ENCODE peak calls at places on chromosomes 3 and 15, in seven cellular contexts. One of them, this sample, is unnamed.

GRCh38 chr3:174198199-174198598 is 660.9 kb upstream of the NAALADL2 start:
- DNase-seq in GM12892: no peak
- DNase-seq in neural progenitor cell: no peak
- DNase-seq in astrocyte of the hippocampus: no peak
- DNase-seq in C1 segment of cervical spinal cord: no peak
- DNase-seq in testis: no peak
- DNase-seq in amniotic stem cell: no peak
- DNase-seq in this sample: no peak

GRCh38 chr3:125043599-125044151 is 12.1 kb downstream of the HEG1 start:
- DNase-seq in testis: no peak
- DNase-seq in amniotic stem cell: no peak
- DNase-seq in C1 segment of cervical spinal cord: no peak
- DNase-seq in GM12892: no peak
- DNase-seq in astrocyte of the hippocampus: no peak
- DNase-seq in neural progenitor cell: no peak
- DNase-seq in this sample: no peak

GRCh38 chr15:61974759-61975158 is 85.5 kb downstream of the VPS13C start:
- DNase-seq in testis: no peak
- DNase-seq in C1 segment of cervical spinal cord: no peak
- DNase-seq in astrocyte of the hippocampus: peak; percentile 4
- DNase-seq in GM12892: no peak
- DNase-seq in amniotic stem cell: no peak
- DNase-seq in neural progenitor cell: no peak
- DNase-seq in this sample: no peak

GRCh38 chr3:9229886-9230285 is 19.6 kb downstream of the SRGAP3 start:
- DNase-seq in C1 segment of cervical spinal cord: no peak
- DNase-seq in neural progenitor cell: no peak
- DNase-seq in GM12892: no peak
- DNase-seq in amniotic stem cell: no peak
- DNase-seq in testis: no peak
- DNase-seq in astrocyte of the hippocampus: no peak
- DNase-seq in this sample: no peak

GRCh38 chr3:182692021-182692420 is 101.3 kb upstream of the ATP11B start:
- DNase-seq in GM12892: no peak
- DNase-seq in amniotic stem cell: no peak
- DNase-seq in C1 segment of cervical spinal cord: no peak
- DNase-seq in neural progenitor cell: no peak
- DNase-seq in testis: no peak
- DNase-seq in astrocyte of the hippocampus: no peak
- DNase-seq in this sample: peak; percentile 16

GRCh38 chr3:33919721-33920120 is 121.3 kb downstream of the PDCD6IP start:
- DNase-seq in astrocyte of the hippocampus: no peak
- DNase-seq in GM12892: no peak
- DNase-seq in C1 segment of cervical spinal cord: no peak
- DNase-seq in neural progenitor cell: no peak
- DNase-seq in testis: no peak
- DNase-seq in amniotic stem cell: no peak
- DNase-seq in this sample: no peak

GRCh38 chr3:40951636-40952035 is 247.7 kb upstream of the CTNNB1 start:
- DNase-seq in GM12892: no peak
- DNase-seq in C1 segment of cervical spinal cord: no peak
- DNase-seq in neural progenitor cell: no peak
- DNase-seq in amniotic stem cell: no peak
- DNase-seq in astrocyte of the hippocampus: peak; percentile 93
- DNase-seq in testis: no peak
- DNase-seq in this sample: no peak

GRCh38 chr3:151203053-151203420 is at the start of gene GPR171:
- DNase-seq in GM12892: no peak
- DNase-seq in testis: no peak
- DNase-seq in neural progenitor cell: no peak
- DNase-seq in astrocyte of the hippocampus: no peak
- DNase-seq in amniotic stem cell: no peak
- DNase-seq in C1 segment of cervical spinal cord: no peak
- DNase-seq in this sample: peak; percentile 38

GRCh38 chr15:99125061-99125990 is 20.4 kb downstream of the SYNM start:
- DNase-seq in astrocyte of the hippocampus: peak; percentile 67
- DNase-seq in neural progenitor cell: no peak
- DNase-seq in GM12892: no peak
- DNase-seq in amniotic stem cell: no peak
- DNase-seq in testis: no peak
- DNase-seq in C1 segment of cervical spinal cord: peak; percentile 51
- DNase-seq in this sample: no peak

GRCh38 chr3:151282921-151283320 is 4.6 kb upstream of the P2RY14 start:
- DNase-seq in neural progenitor cell: peak; percentile 36
- DNase-seq in amniotic stem cell: no peak
- DNase-seq in astrocyte of the hippocampus: peak; percentile 70
- DNase-seq in testis: no peak
- DNase-seq in GM12892: peak; percentile 15
- DNase-seq in C1 segment of cervical spinal cord: no peak
- DNase-seq in this sample: peak; percentile 50

GRCh38 chr3:51709004-51709420 is 2.1 kb downstream of the GRM2 start:
- DNase-seq in astrocyte of the hippocampus: no peak
- DNase-seq in C1 segment of cervical spinal cord: no peak
- DNase-seq in amniotic stem cell: no peak
- DNase-seq in GM12892: peak; percentile 14
- DNase-seq in testis: no peak
- DNase-seq in neural progenitor cell: no peak
- DNase-seq in this sample: no peak

GRCh38 chr3:85482193-85482450 is 523.3 kb downstream of the CADM2 start:
- DNase-seq in C1 segment of cervical spinal cord: no peak
- DNase-seq in astrocyte of the hippocampus: no peak
- DNase-seq in neural progenitor cell: no peak
- DNase-seq in testis: no peak
- DNase-seq in amniotic stem cell: no peak
- DNase-seq in GM12892: no peak
- DNase-seq in this sample: no peak

GRCh38 chr3:24254649-24255048 is 240.0 kb downstream of the THRB start:
- DNase-seq in GM12892: no peak
- DNase-seq in neural progenitor cell: no peak
- DNase-seq in amniotic stem cell: peak; percentile 34
- DNase-seq in C1 segment of cervical spinal cord: no peak
- DNase-seq in testis: no peak
- DNase-seq in astrocyte of the hippocampus: peak; percentile 86
- DNase-seq in this sample: no peak

This sample was measured in GM10248.